ENCODE peak calls at places on chromosomes 12 and 14, in eight cellular contexts. One of them, this sample, is unnamed.

GRCh38 chr14:34128665-34129064 is 177.8 kb upstream of the EGLN3 start:
- DNase-seq in ovary: no peak
- DNase-seq in RKO: no peak
- DNase-seq in foreskin fibroblast: no peak
- DNase-seq in hypothalamus: no peak
- DNase-seq in COLO829: no peak
- DNase-seq in nephron progenitor cell: no peak
- DNase-seq in tibial artery: no peak
- DNase-seq in this sample: no peak

GRCh38 chr14:68939893-68940613 is 39.0 kb downstream of the ACTN1 start:
- DNase-seq in ovary: peak; percentile 66
- DNase-seq in RKO: peak; percentile 47
- DNase-seq in foreskin fibroblast: peak; percentile 96
- DNase-seq in hypothalamus: no peak
- DNase-seq in COLO829: no peak
- DNase-seq in nephron progenitor cell: peak; percentile 30
- DNase-seq in tibial artery: peak; percentile 98
- DNase-seq in this sample: no peak

GRCh38 chr12:51392556-51393237 is 1.5 kb upstream of the GALNT6 start:
- DNase-seq in ovary: peak; percentile 33
- DNase-seq in RKO: peak; percentile 78
- DNase-seq in foreskin fibroblast: no peak
- DNase-seq in hypothalamus: no peak
- DNase-seq in COLO829: no peak
- DNase-seq in nephron progenitor cell: peak; percentile 24
- DNase-seq in tibial artery: no peak
- DNase-seq in this sample: no peak

GRCh38 chr14:82855912-82856381 is 1322.3 kb upstream of the SEL1L start:
- DNase-seq in ovary: no peak
- DNase-seq in RKO: peak; percentile 38
- DNase-seq in foreskin fibroblast: no peak
- DNase-seq in hypothalamus: no peak
- DNase-seq in COLO829: peak; percentile 21
- DNase-seq in nephron progenitor cell: no peak
- DNase-seq in tibial artery: no peak
- DNase-seq in this sample: no peak

GRCh38 chr14:103361868-103362267 is 23.3 kb upstream of the MARK3 start:
- DNase-seq in ovary: no peak
- DNase-seq in RKO: peak; percentile 97
- DNase-seq in foreskin fibroblast: peak; percentile 94
- DNase-seq in hypothalamus: no peak
- DNase-seq in COLO829: peak; percentile 51
- DNase-seq in nephron progenitor cell: no peak
- DNase-seq in tibial artery: no peak
- DNase-seq in this sample: no peak

GRCh38 chr12:104958946-104959841 is 1.1 kb upstream of the SLC41A2 start:
- DNase-seq in ovary: peak; percentile 50
- DNase-seq in RKO: peak; percentile 75
- DNase-seq in foreskin fibroblast: peak; percentile 49
- DNase-seq in hypothalamus: no peak
- DNase-seq in COLO829: no peak
- DNase-seq in nephron progenitor cell: peak; percentile 10
- DNase-seq in tibial artery: no peak
- DNase-seq in this sample: no peak

GRCh38 chr12:31508436-31509150 is 82.3 kb downstream of the DENND5B start:
- DNase-seq in ovary: no peak
- DNase-seq in RKO: no peak
- DNase-seq in foreskin fibroblast: no peak
- DNase-seq in hypothalamus: no peak
- DNase-seq in COLO829: no peak
- DNase-seq in nephron progenitor cell: no peak
- DNase-seq in tibial artery: no peak
- DNase-seq in this sample: no peak

GRCh38 chr12:3685813-3686212 is 67.1 kb downstream of the CRACR2A start:
- DNase-seq in ovary: no peak
- DNase-seq in RKO: no peak
- DNase-seq in foreskin fibroblast: no peak
- DNase-seq in hypothalamus: no peak
- DNase-seq in COLO829: no peak
- DNase-seq in nephron progenitor cell: no peak
- DNase-seq in tibial artery: no peak
- DNase-seq in this sample: no peak

GRCh38 chr12:38875571-38876228 is 29.7 kb downstream of the CPNE8 start:
- DNase-seq in ovary: no peak
- DNase-seq in RKO: peak; percentile 0
- DNase-seq in foreskin fibroblast: no peak
- DNase-seq in hypothalamus: no peak
- DNase-seq in COLO829: peak; percentile 3
- DNase-seq in nephron progenitor cell: no peak
- DNase-seq in tibial artery: no peak
- DNase-seq in this sample: no peak

GRCh38 chr14:106506901-106507305 is 980.5 kb downstream of the TMEM121 start:
- DNase-seq in ovary: no peak
- DNase-seq in RKO: no peak
- DNase-seq in foreskin fibroblast: no peak
- DNase-seq in hypothalamus: no peak
- DNase-seq in COLO829: no peak
- DNase-seq in nephron progenitor cell: no peak
- DNase-seq in tibial artery: no peak
- DNase-seq in this sample: peak; percentile 43

GRCh38 chr14:101150010-101150409 is 246.5 kb upstream of the RTL1 start:
- DNase-seq in ovary: no peak
- DNase-seq in RKO: no peak
- DNase-seq in foreskin fibroblast: no peak
- DNase-seq in hypothalamus: no peak
- DNase-seq in COLO829: no peak
- DNase-seq in nephron progenitor cell: no peak
- DNase-seq in tibial artery: no peak
- DNase-seq in this sample: no peak

GRCh38 chr12:27305673-27306504 is 26.7 kb upstream of the BMAL2 start:
- DNase-seq in ovary: no peak
- DNase-seq in RKO: peak; percentile 75
- DNase-seq in foreskin fibroblast: no peak
- DNase-seq in hypothalamus: no peak
- DNase-seq in COLO829: no peak
- DNase-seq in nephron progenitor cell: no peak
- DNase-seq in tibial artery: no peak
- DNase-seq in this sample: no peak

GRCh38 chr12:34398706-34399630 is 376.7 kb downstream of the ALG10 start:
- DNase-seq in ovary: peak; percentile 17
- DNase-seq in RKO: no peak
- DNase-seq in foreskin fibroblast: no peak
- DNase-seq in hypothalamus: no peak
- DNase-seq in COLO829: no peak
- DNase-seq in nephron progenitor cell: no peak
- DNase-seq in tibial artery: peak; percentile 57
- DNase-seq in this sample: no peak

GRCh38 chr12:104358353-104359003 is 54.9 kb downstream of the EID3 start:
- DNase-seq in ovary: peak; percentile 56
- DNase-seq in RKO: no peak
- DNase-seq in foreskin fibroblast: peak; percentile 37
- DNase-seq in hypothalamus: no peak
- DNase-seq in COLO829: peak; percentile 69
- DNase-seq in nephron progenitor cell: peak; percentile 46
- DNase-seq in tibial artery: peak; percentile 76
- DNase-seq in this sample: peak; percentile 46

GRCh38 chr14:71245659-71246361 is 338.6 kb downstream of the PCNX1 start:
- DNase-seq in ovary: no peak
- DNase-seq in RKO: no peak
- DNase-seq in foreskin fibroblast: no peak
- DNase-seq in hypothalamus: no peak
- DNase-seq in COLO829: no peak
- DNase-seq in nephron progenitor cell: no peak
- DNase-seq in tibial artery: no peak
- DNase-seq in this sample: no peak

GRCh38 chr12:102462803-102463499 is 17.4 kb downstream of the IGF1 start:
- DNase-seq in ovary: no peak
- DNase-seq in RKO: no peak
- DNase-seq in foreskin fibroblast: no peak
- DNase-seq in hypothalamus: no peak
- DNase-seq in COLO829: no peak
- DNase-seq in nephron progenitor cell: no peak
- DNase-seq in tibial artery: no peak
- DNase-seq in this sample: no peak

GRCh38 chr14:103401223-103402214 is 16.3 kb downstream of the MARK3 start:
- DNase-seq in ovary: no peak
- DNase-seq in RKO: peak; percentile 68
- DNase-seq in foreskin fibroblast: peak; percentile 87
- DNase-seq in hypothalamus: no peak
- DNase-seq in COLO829: no peak
- DNase-seq in nephron progenitor cell: peak; percentile 17
- DNase-seq in tibial artery: no peak
- DNase-seq in this sample: no peak

This sample was measured in effector memory CD4-positive, alpha-beta T cell.